ENCODE peak calls at places on chromosomes 3 and 15, in eight cellular contexts. L is mesothelial cell of epicardium, C is H9, N is fibroblast of mammary gland, M is RWPE1, Q is A549, Y is fibroblast of lung, G is stomach. U is an unnamed sample.

GRCh38 chr3:123085293-123085949 is 18.6 kb downstream of the PDIA5 start:
- DNase-seq in L (no peak), Y (no peak), C (no peak), N (no peak), M (no peak), Q (no peak), G (no peak), U (no peak)

GRCh38 chr3:67349551-67350174 is 304.7 kb downstream of the SUCLG2 start:
- DNase-seq in Y (peak; percentile 30), G (no peak), Q (no peak), N (peak; percentile 41), M (no peak), L (no peak), C (no peak), U (peak; percentile 17)

GRCh38 chr3:10352146-10352911 is 31.4 kb upstream of the SEC13 start:
- DNase-seq in L (no peak), Q (peak; percentile 62), C (no peak), G (no peak), Y (peak; percentile 92), M (no peak), N (peak; percentile 77), U (no peak)

GRCh38 chr3:86173401-86173800 is 817.5 kb downstream of the VGLL3 start:
- DNase-seq in C (no peak), G (no peak), Q (no peak), Y (no peak), N (no peak), L (no peak), M (no peak), U (no peak)

GRCh38 chr3:8992854-8993253 is 29.6 kb upstream of the RAD18 start:
- DNase-seq in Y (no peak), M (no peak), G (no peak), Q (no peak), L (no peak), C (no peak), N (no peak), U (no peak)

GRCh38 chr3:58260261-58260731 is 22.7 kb downstream of the ABHD6 start:
- DNase-seq in M (no peak), G (no peak), N (peak; percentile 81), C (no peak), Y (peak; percentile 58), Q (peak; percentile 14), L (no peak), U (no peak)

GRCh38 chr3:150787741-150788370 is 24.9 kb upstream of the SIAH2 start:
- DNase-seq in G (peak; percentile 88), Q (peak; percentile 84), Y (peak; percentile 75), C (peak; percentile 85), M (peak; percentile 49), N (peak; percentile 73), L (peak; percentile 63), U (no peak)

GRCh38 chr3:136682740-136683312 is 69.4 kb downstream of the STAG1 start:
- DNase-seq in L (no peak), Q (no peak), G (no peak), Y (no peak), C (no peak), M (no peak), N (no peak), U (no peak)

GRCh38 chr15:58299311-58299850 is 132.4 kb upstream of the LIPC start:
- DNase-seq in G (no peak), L (no peak), Y (peak; percentile 37), C (no peak), N (peak; percentile 87), M (no peak), Q (no peak), U (no peak)

GRCh38 chr15:31303434-31304073 is 23.1 kb upstream of the KLF13 start:
- DNase-seq in G (peak; percentile 50), L (no peak), N (peak; percentile 21), C (no peak), M (peak; percentile 55), Q (no peak), Y (no peak), U (peak; percentile 67)

GRCh38 chr15:87977907-87978306 is 278.6 kb downstream of the NTRK3 start:
- DNase-seq in G (no peak), C (no peak), Q (no peak), L (no peak), Y (no peak), M (no peak), N (no peak), U (no peak)

GRCh38 chr3:193732827-193733226 is 139.8 kb downstream of the OPA1 start:
- DNase-seq in Q (no peak), M (no peak), G (no peak), L (no peak), Y (no peak), C (no peak), N (no peak), U (no peak)

GRCh38 chr15:34708422-34708821 is 46.4 kb downstream of the GJD2 start:
- DNase-seq in Q (peak; percentile 46), L (no peak), G (no peak), M (peak; percentile 52), N (peak; percentile 68), Y (peak; percentile 76), C (peak; percentile 38), U (peak; percentile 28)

GRCh38 chr3:187112934-187113793 is 26.1 kb downstream of the RPL39L start:
- DNase-seq in Y (peak; percentile 52), N (peak; percentile 55), L (no peak), Q (peak; percentile 13), G (no peak), M (peak; percentile 20), C (no peak), U (no peak)

GRCh38 chr3:58175429-58176184 is 35.2 kb downstream of the DNASE1L3 start:
- DNase-seq in N (peak; percentile 23), Y (no peak), C (no peak), M (no peak), Q (peak; percentile 65), L (no peak), G (peak; percentile 87), U (no peak)

GRCh38 chr3:197083486-197083885 is 53.9 kb upstream of the MELTF start:
- DNase-seq in C (no peak), N (peak; percentile 90), Q (peak; percentile 6), L (no peak), G (no peak), M (peak; percentile 53), Y (peak; percentile 75), U (no peak)

GRCh38 chr3:143536817-143537535 is 311.3 kb downstream of the SLC9A9 start:
- DNase-seq in C (no peak), M (no peak), Y (peak; percentile 78), L (no peak), Q (no peak), G (no peak), N (peak; percentile 98), U (no peak)

GRCh38 chr3:194364652-194365434 is 4.7 kb downstream of the LRRC15 start:
- DNase-seq in Y (peak; percentile 65), Q (no peak), M (no peak), C (no peak), L (no peak), G (no peak), N (peak; percentile 87), U (no peak)

GRCh38 chr3:187750041-187750512 is 4.8 kb upstream of the BCL6 start:
- DNase-seq in G (peak; percentile 84), L (peak; percentile 61), M (peak; percentile 25), C (peak; percentile 89), N (no peak), Q (peak; percentile 66), Y (peak; percentile 61), U (no peak)

GRCh38 chr15:19943515-19943914 is 598.1 kb downstream of the GOLGA6L6 start:
- DNase-seq in N (no peak), Y (no peak), C (no peak), G (no peak), M (no peak), Q (no peak), L (no peak), U (no peak)

GRCh38 chr3:156628095-156628690 is 46.2 kb upstream of the TIPARP start:
- DNase-seq in C (no peak), Y (no peak), G (no peak), M (peak; percentile 49), N (no peak), L (no peak), Q (no peak), U (no peak)

GRCh38 chr3:40847571-40847992 is 322.8 kb downstream of the ZNF621 start:
- DNase-seq in G (no peak), Y (no peak), N (peak; percentile 6), Q (no peak), M (no peak), L (no peak), C (peak; percentile 86), U (no peak)

GRCh38 chr3:110576962-110577361 is 494.7 kb upstream of the NECTIN3 start:
- DNase-seq in L (no peak), N (peak; percentile 98), Y (peak; percentile 82), G (no peak), C (peak; percentile 74), Q (peak; percentile 94), M (peak; percentile 72), U (no peak)

GRCh38 chr15:82625136-82625535 is 22.0 kb downstream of the CPEB1 start:
- DNase-seq in Q (no peak), N (no peak), C (no peak), Y (no peak), L (no peak), M (no peak), G (no peak), U (no peak)

GRCh38 chr3:159818399-159818798 is 170.2 kb upstream of the IL12A start:
- DNase-seq in Q (no peak), Y (no peak), N (no peak), L (no peak), M (no peak), C (peak; percentile 71), G (no peak), U (no peak)
- TF ChIP-seq CTCF in Q (no peak), Y (no peak), N (no peak), L (no peak), M (no peak), C (peak; percentile 61), G (no peak), U (peak; percentile 23)

DNA sequence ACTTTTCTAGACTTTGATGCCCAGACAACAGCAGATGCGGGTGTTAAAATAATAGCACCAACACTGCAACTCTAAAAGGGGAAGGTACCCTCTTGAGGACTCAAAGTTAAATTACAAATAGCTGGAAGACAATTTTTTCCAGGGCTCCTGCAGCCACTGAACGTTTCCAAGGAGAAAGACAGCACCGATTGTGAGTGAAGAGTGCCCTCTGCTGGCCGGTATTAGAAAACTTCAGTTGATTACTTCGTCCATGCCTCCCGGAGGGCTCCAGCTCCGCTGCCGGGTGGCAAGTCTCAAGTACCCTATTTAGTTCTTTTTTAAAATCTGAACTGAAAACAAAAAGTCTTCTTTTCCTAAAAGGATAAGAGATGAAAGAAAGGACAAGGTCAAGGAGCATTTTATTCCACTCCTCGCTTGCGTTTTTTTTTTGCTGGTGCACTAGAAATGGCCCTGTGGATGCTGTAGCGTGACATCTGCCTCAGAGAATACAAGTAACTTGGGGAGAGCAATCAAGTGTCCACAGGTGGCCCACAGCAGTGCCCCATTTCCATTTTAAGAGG is 71.5 kb upstream of the SPATA12 start:
- DNase-seq in Q (peak; percentile 67), M (peak; percentile 36), N (peak; percentile 79), C (peak; percentile 75), L (peak; percentile 72), G (peak; percentile 82), Y (peak; percentile 86), U (peak; percentile 61)
- TF ChIP-seq CTCF in Q (peak; percentile 86), M (peak; percentile 78), N (peak; percentile 66), C (peak; percentile 93), L (peak; percentile 96), G (no peak), Y (peak; percentile 66), U (peak; percentile 72)

GRCh38 chr3:30135190-30135589 is 471.2 kb upstream of the TGFBR2 start:
- DNase-seq in Q (peak; percentile 63), M (no peak), L (no peak), Y (no peak), G (no peak), N (peak; percentile 35), C (no peak), U (no peak)
- TF ChIP-seq CTCF in Q (peak; percentile 66), M (no peak), L (no peak), Y (no peak), G (no peak), N (peak; percentile 31), C (peak; percentile 45), U (no peak)

GRCh38 chr3:79467721-79468120 is 300.1 kb downstream of the ROBO1 start:
- DNase-seq in G (no peak), N (no peak), C (peak; percentile 54), L (no peak), Y (no peak), M (peak; percentile 29), Q (no peak), U (no peak)
- TF ChIP-seq CTCF in G (no peak), N (no peak), C (no peak), L (no peak), Y (no peak), M (no peak), Q (no peak), U (no peak)